ENCODE peak calls at places on chromosomes 16 and 17, in eight cellular contexts. T, U, L, Q, H, J, F and K are unnamed samples. For H3K79me2 and H4K20me1, the result is how much of the 10 kb centered on the place peaks cover.

GRCh38 chr16:57591086-57591869 is 37.2 kb upstream of the ADGRG1 start:
- DNase-seq in T (peak), U (peak), L (peak), Q (peak), H (peak), J (peak), F (peak), K (peak)

GRCh38 chr17:35129154-35129972 is 7.9 kb downstream of the FNDC8 start:
- DNase-seq in T (no peak), U (no peak), L (no peak), Q (peak), H (no peak), J (no peak), F (no peak), K (no peak)

GRCh38 chr17:48241131-48241591 is 133.6 kb downstream of the SNX11 start:
- DNase-seq in T (peak), U (no peak), L (no peak), Q (peak), H (no peak), J (peak), F (peak), K (peak)

GRCh38 chr16:81313731-81314602 is 795 bp upstream of the GAN start:
- DNase-seq in T (no peak), U (peak), L (peak), Q (peak), H (no peak), J (no peak), F (no peak), K (no peak)

GRCh38 chr16:31700530-31701388 is 172.8 kb upstream of the ZNF267 start:
- DNase-seq in T (peak), U (peak), L (peak), Q (peak), H (peak), J (peak), F (no peak), K (no peak)

GRCh38 chr17:18257268-18257681 is 1.3 kb downstream of the FLII start:
- DNase-seq in T (peak), U (peak), L (peak), Q (peak), H (no peak), J (peak), F (no peak), K (peak)

GRCh38 chr17:73541111-73541510 is 103.1 kb downstream of the SDK2 start:
- DNase-seq in T (no peak), U (no peak), L (no peak), Q (no peak), H (no peak), J (no peak), F (no peak), K (no peak)

GRCh38 chr16:4058386-4058785 is 57.9 kb downstream of the ADCY9 start:
- DNase-seq in T (no peak), U (no peak), L (no peak), Q (no peak), H (no peak), J (no peak), F (no peak), K (peak)

GRCh38 chr17:6163632-6164319 is 93.6 kb downstream of the WSCD1 start:
- DNase-seq in T (peak), U (no peak), L (no peak), Q (no peak), H (no peak), J (no peak), F (no peak), K (peak)

GRCh38 chr17:55152236-55152635 is 112.5 kb upstream of the HLF start:
- DNase-seq in T (peak), U (no peak), L (no peak), Q (no peak), H (no peak), J (no peak), F (no peak), K (no peak)

GRCh38 chr17:32265192-32265895 is at the start of gene RHBDL3:
- DNase-seq in T (no peak), U (peak), L (peak), Q (peak), H (no peak), J (peak), F (no peak), K (no peak)

GRCh38 chr17:7850970-7851437 is 3.9 kb upstream of the TMEM88 start:
- DNase-seq in T (no peak), U (no peak), L (no peak), Q (no peak), H (no peak), J (no peak), F (no peak), K (no peak)

GRCh38 chr16:23584186-23585076 is 11.7 kb downstream of the NDUFAB1 start:
- DNase-seq in T (peak), U (no peak), L (no peak), Q (no peak), H (no peak), J (no peak), F (no peak), K (no peak)

GRCh38 chr17:80600586-80600985 is 55.9 kb downstream of the RPTOR start:
- DNase-seq in T (no peak), U (no peak), L (no peak), Q (no peak), H (no peak), J (no peak), F (no peak), K (no peak)
- H3K79me2 ChIP-seq in T (half or more), U (half or more), L (under half), Q (half or more), H (half or more), J (half or more), F (half or more), K (half or more)

DNA sequence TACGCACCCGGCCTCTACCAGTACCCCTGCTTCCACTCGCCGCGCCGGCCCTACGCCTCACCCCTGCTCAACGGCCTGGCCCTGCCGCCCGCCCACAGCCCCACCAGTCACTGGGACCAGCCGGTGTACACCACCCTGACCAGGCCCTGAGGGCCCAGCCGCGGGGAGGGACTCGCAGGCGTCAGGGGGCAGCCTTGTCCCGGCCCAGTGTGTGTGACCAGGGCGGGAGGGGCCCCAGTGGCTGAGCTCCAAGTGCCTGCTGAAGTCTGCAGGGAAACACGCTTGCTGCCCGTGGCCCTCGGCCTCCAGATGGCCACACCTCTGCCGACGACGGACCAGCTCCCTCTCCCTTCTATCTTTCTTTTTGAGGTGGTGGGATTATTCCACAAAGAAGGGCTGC is 3.7 kb downstream of the SOX8 start:
- DNase-seq in T (no peak), U (no peak), L (no peak), Q (no peak), H (no peak), J (no peak), F (no peak), K (no peak)
- H4K20me1 ChIP-seq in T (under half), U (under half), L (under half), Q (under half), H (under half), J (under half), F (under half), K (under half)

GRCh38 chr17:82257473-82257872 is 16.0 kb downstream of the CSNK1D start:
- DNase-seq in T (peak), U (peak), L (peak), Q (peak), H (peak), J (no peak), F (no peak), K (no peak)
- TF ChIP-seq EZH2phosphoT487 in T (no peak), U (no peak), L (no peak), Q (no peak), H (no peak), J (no peak), F (no peak), K (no peak)

GRCh38 chr16:24976971-24977672 is 38.0 kb downstream of the ARHGAP17 start:
- DNase-seq in T (no peak), U (no peak), L (no peak), Q (no peak), H (no peak), J (no peak), F (no peak), K (no peak)
- H3K79me2 ChIP-seq in T (half or more), U (under half), L (under half), Q (half or more), H (under half), J (under half), F (under half), K (under half)

GRCh38 chr16:67910162-67910561 is 17.1 kb downstream of the PSKH1 start:
- DNase-seq in T (peak), U (no peak), L (no peak), Q (peak), H (peak), J (no peak), F (no peak), K (no peak)
- H4K20me1 ChIP-seq in T (under half), U (under half), L (under half), Q (under half), H (under half), J (under half), F (under half), K (under half)